ENCODE peak calls at places on chromosomes 1 and 21, in four cellular contexts. R, Z, H and T are unnamed samples.

GRCh38 chr1:24009406-24009805 is 29.3 kb upstream of the SRSF10 start:
- DNase-seq in R (no peak), H (no peak), Z (peak), T (no peak)

GRCh38 chr1:193210991-193211390 is 24.6 kb upstream of the B3GALT2 start:
- DNase-seq in Z (no peak), H (no peak), R (no peak), T (no peak)

GRCh38 chr21:41219498-41220207 is 51.7 kb downstream of the BACE2 start:
- DNase-seq in H (no peak), Z (no peak), R (no peak), T (no peak)

GRCh38 chr1:153531638-153532037 is 4.2 kb downstream of the S100A6 start:
- DNase-seq in Z (no peak), H (no peak), R (peak), T (no peak)

GRCh38 chr21:34888569-34889286 is 160.4 kb downstream of the RUNX1 start:
- DNase-seq in R (peak), H (peak), Z (peak), T (peak)

GRCh38 chr1:214330240-214330639 is 49.3 kb downstream of the SMYD2 start:
- DNase-seq in H (no peak), Z (no peak), R (no peak), T (no peak)

GRCh38 chr1:152621993-152622392 is 910 bp downstream of the LCE3A start:
- DNase-seq in Z (no peak), R (no peak), H (no peak), T (no peak)

GRCh38 chr21:29384608-29385359 is 86.1 kb downstream of the BACH1 start:
- DNase-seq in R (no peak), H (no peak), Z (no peak), T (no peak)

GRCh38 chr1:27427329-27427728 is 34.9 kb downstream of the GPR3 start:
- DNase-seq in Z (no peak), R (no peak), H (no peak), T (no peak)

GRCh38 chr1:27429029-27429425 is 36.6 kb downstream of the GPR3 start:
- DNase-seq in R (no peak), Z (no peak), H (no peak), T (no peak)

GRCh38 chr1:27428316-27429028 is 36.0 kb downstream of the GPR3 start:
- DNase-seq in H (no peak), Z (peak), R (peak), T (no peak)

GRCh38 chr1:27427836-27428315 is 35.5 kb downstream of the GPR3 start:
- DNase-seq in Z (no peak), H (no peak), R (no peak), T (no peak)

DNA sequence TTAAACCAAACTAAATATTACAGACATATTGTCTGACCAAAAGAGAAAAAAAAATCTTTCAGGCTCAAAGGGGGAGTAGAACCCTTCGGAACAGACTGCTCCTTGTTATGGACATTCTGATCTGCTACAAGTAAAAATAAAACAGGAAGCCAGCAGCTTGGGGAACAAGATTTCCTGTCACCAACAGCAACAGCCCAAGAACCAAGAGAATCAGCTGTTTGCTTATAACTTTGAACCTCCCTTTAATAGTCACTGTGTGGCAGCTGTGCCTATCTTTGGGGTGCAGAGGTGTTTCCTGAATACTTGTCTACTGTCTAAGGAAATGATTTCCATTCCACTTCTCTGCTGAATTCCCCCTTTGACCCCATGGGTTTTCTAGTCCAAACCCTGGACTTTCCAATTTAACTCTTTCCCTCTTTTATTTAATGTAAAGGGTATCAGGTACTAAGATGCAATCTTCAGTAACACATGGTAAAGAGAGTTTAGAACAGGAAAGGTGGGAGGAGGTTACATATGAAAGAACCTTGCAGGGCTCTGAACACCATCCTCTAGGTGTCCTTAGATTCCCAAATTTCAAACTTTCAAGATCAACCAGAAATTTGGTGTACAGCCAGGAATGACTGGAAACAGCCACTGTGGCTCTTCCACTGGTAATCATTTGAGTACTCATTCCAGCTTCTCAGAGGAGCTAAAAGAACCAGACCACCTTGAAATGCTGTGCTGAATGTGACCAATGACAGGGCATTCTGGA is 38.7 kb downstream of the GPR3 start:
- DNase-seq in R (no peak), Z (peak), H (no peak), T (no peak)
- H3K4me3 ChIP-seq in R (no peak), Z (no peak), H (no peak), T (no peak)

GRCh38 chr1:15702722-15703550 is 18.8 kb downstream of the PLEKHM2 start:
- DNase-seq in R (no peak), H (peak), Z (no peak), T (no peak)
- TF ChIP-seq CTCF in R (no peak), H (no peak), Z (peak), T (no peak)

GRCh38 chr1:70674981-70675685 is 264.1 kb downstream of the CTH start:
- DNase-seq in Z (no peak), R (no peak), H (no peak), T (no peak)
- H3K4me3 ChIP-seq in Z (no peak), R (no peak), H (no peak), T (no peak)

DNA sequence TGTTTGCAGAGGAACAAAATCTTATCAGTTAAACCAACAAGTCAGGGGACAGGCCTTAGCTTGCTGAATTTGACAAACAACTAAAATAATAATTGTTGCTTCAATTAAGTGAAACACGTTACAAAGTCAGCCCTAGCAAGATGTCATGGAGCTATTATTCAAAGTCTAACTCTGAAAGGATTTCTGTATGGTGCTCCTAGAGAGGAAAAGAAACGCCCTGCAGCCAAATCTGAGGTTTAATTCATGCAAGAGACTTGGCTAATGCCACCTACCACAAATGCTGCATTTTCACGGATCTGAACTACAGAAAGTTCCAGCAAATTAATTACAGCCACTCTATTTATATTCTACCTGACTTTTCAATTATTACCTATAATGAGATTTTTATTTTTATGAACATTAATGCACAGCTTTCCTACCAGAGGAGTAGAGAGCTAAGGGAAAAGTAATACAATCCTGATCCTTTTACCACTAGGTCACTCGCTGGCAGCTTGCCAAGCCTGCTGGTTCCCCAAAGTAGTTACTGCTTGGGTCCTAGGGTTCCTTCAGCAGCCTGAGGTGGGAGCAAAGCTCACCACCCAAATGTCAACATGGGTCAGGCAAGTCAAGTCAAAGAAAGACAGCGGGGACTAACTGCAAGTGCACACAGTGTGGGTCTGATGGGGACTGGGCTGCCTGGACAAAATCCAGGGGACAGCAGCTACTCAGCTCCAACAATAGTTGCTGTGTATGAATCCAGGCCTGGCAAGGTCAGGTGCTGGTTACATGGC is 8.5 kb downstream of the COLGALT2 start:
- DNase-seq in H (no peak), Z (no peak), R (no peak), T (no peak)
- TF ChIP-seq CTCF in H (no peak), Z (no peak), R (no peak), T (no peak)

GRCh38 chr1:9892563-9893528 is 17.2 kb downstream of the CTNNBIP1 start:
- DNase-seq in R (no peak), Z (peak), H (peak), T (no peak)
- H3K4me3 ChIP-seq in R (no peak), Z (no peak), H (no peak), T (no peak)